ENCODE peak calls at places on chromosomes 13 and 19, in six cellular contexts. B is mesenchymal stem cell, P is IMR-90, E is H1, S is neuronal stem cell, C is H9. G is an unnamed sample.

GRCh38 chr19:53999694-54000093 is 8.3 kb downstream of the CACNG6 start:
- DNase-seq in S (no peak), E (no peak), P (no peak), C (no peak), B (no peak), G (no peak)

GRCh38 chr13:78241278-78241919 is 322.8 kb upstream of the EDNRB start:
- DNase-seq in E (peak), C (peak), B (peak), P (peak), S (peak), G (peak)

GRCh38 chr13:29991343-29991742 is 140.9 kb upstream of the UBL3 start:
- DNase-seq in C (no peak), B (peak), P (peak), S (no peak), E (no peak), G (no peak)

GRCh38 chr13:26508885-26509284 is 48.6 kb upstream of the WASF3 start:
- DNase-seq in P (peak), S (no peak), E (no peak), B (peak), C (no peak), G (no peak)

GRCh38 chr13:50369646-50370045 is 354.4 kb downstream of the KCNRG start:
- DNase-seq in E (no peak), B (no peak), P (no peak), S (no peak), C (no peak), G (no peak)

GRCh38 chr19:46204008-46204407 is 25.5 kb upstream of the IGFL1 start:
- DNase-seq in S (no peak), B (no peak), C (no peak), E (no peak), P (no peak), G (peak)

GRCh38 chr19:17830567-17831418 is 9.5 kb upstream of the INSL3 start:
- DNase-seq in E (peak), C (peak), S (peak), P (peak), B (peak), G (peak)

GRCh38 chr19:13978306-13978705 is 26.0 kb downstream of the DCAF15 start:
- DNase-seq in E (peak), C (peak), B (peak), S (peak), P (no peak), G (no peak)

GRCh38 chr19:12611361-12611699 is 610 bp downstream of the ZNF791 start:
- DNase-seq in P (peak), E (no peak), B (peak), S (peak), C (peak), G (peak)

GRCh38 chr13:42378383-42378780 is 106.4 kb downstream of the AKAP11 start:
- DNase-seq in S (no peak), P (no peak), B (no peak), E (no peak), C (no peak), G (no peak)

GRCh38 chr13:108470921-108471320 is 158.5 kb upstream of the MYO16 start:
- DNase-seq in P (no peak), B (no peak), C (no peak), S (no peak), E (no peak), G (no peak)

GRCh38 chr13:72643339-72643989 is 84.0 kb downstream of the MZT1 start:
- DNase-seq in P (peak), B (peak), C (no peak), S (no peak), E (no peak), G (peak)

GRCh38 chr13:75153834-75154233 is 328.1 kb downstream of the TBC1D4 start:
- DNase-seq in C (no peak), S (no peak), B (peak), E (no peak), P (no peak), G (no peak)

GRCh38 chr13:31767175-31767900 is 28.0 kb downstream of the RXFP2 start:
- DNase-seq in P (peak), B (peak), S (no peak), C (no peak), E (no peak), G (peak)

GRCh38 chr13:75702476-75702875 is 66.3 kb downstream of the LMO7 start:
- DNase-seq in P (no peak), E (no peak), B (no peak), C (no peak), S (no peak), G (no peak)

GRCh38 chr13:80340643-80341097 is 256 bp downstream of the SPRY2 start:
- DNase-seq in S (no peak), E (no peak), P (peak), B (peak), C (no peak), G (peak)

GRCh38 chr19:4487572-4487971 is 15.5 kb downstream of the HDGFL2 start:
- DNase-seq in C (peak), P (no peak), B (no peak), S (no peak), E (no peak), G (no peak)

GRCh38 chr19:9914001-9914314 is 22.4 kb downstream of the OLFM2 start:
- DNase-seq in P (no peak), S (no peak), E (no peak), C (peak), B (no peak), G (no peak)

GRCh38 chr13:23771966-23772365 is 117.2 kb downstream of the MIPEP start:
- DNase-seq in C (no peak), E (no peak), S (no peak), P (no peak), B (no peak), G (peak)

GRCh38 chr13:48818495-48818961 is 157.2 kb upstream of the FNDC3A start:
- DNase-seq in P (peak), C (no peak), S (no peak), B (peak), E (no peak), G (peak)

GRCh38 chr19:45528149-45528743 is 21.0 kb downstream of the VASP start:
- DNase-seq in E (peak), P (peak), C (peak), B (peak), S (no peak), G (peak)

GRCh38 chr13:33372251-33372919 is 86.8 kb upstream of the STARD13 start:
- DNase-seq in S (no peak), C (no peak), E (no peak), P (peak), B (peak), G (no peak)

GRCh38 chr19:8459520-8460260 is 14.9 kb downstream of the HNRNPM start:
- DNase-seq in B (peak), P (peak), E (no peak), C (no peak), S (no peak), G (peak)

GRCh38 chr19:45567609-45568008 is 17.0 kb downstream of the OPA3 start:
- DNase-seq in P (no peak), B (no peak), E (no peak), C (no peak), S (no peak), G (no peak)

GRCh38 chr19:42325896-42326771 is 699 bp downstream of the MEGF8 start:
- DNase-seq in B (no peak), P (no peak), S (no peak), C (peak), E (no peak), G (no peak)

GRCh38 chr19:449916-450315 is 10.9 kb downstream of the SHC2 start:
- DNase-seq in E (no peak), B (no peak), S (no peak), P (no peak), C (no peak), G (no peak)

GRCh38 chr19:50791594-50792245 is 1.5 kb downstream of the ACP4 start:
- DNase-seq in S (no peak), P (no peak), C (no peak), B (no peak), E (no peak), G (no peak)

GRCh38 chr13:85806553-85807175 is 7.4 kb upstream of the SLITRK6 start:
- DNase-seq in B (peak), S (peak), C (no peak), P (peak), E (no peak), G (no peak)

GRCh38 chr13:21453352-21454089 is 5.6 kb downstream of the ZDHHC20 start:
- DNase-seq in S (no peak), C (no peak), B (peak), E (no peak), P (no peak), G (no peak)

GRCh38 chr13:21463424-21463823 is 4.3 kb upstream of the ZDHHC20 start:
- DNase-seq in P (no peak), S (no peak), B (no peak), E (no peak), C (no peak), G (no peak)

GRCh38 chr13:21458816-21459701 is at the start of gene ZDHHC20:
- DNase-seq in C (peak), E (peak), S (peak), P (peak), B (peak), G (peak)

DNA sequence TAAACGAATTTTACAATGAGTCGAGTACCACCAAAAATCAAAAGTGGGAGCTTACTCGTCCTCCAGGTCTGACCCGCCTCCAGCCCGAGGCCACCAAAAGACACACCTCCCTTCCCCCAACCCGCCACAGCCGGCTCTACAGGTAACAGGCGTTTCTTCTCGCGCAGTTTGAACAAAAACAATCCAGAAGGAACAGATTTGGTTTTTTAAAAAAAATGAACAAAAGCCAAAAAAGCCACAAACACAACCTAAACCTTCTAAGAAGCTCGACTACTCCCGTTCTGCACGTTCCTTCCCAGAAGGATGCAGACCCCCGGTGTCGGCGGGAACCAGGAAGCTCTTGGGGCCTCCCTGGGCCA is 667 bp downstream of the ZDHHC20 start:
- DNase-seq in S (no peak), P (no peak), C (peak), E (no peak), B (no peak), G (peak)
- H3K4ac ChIP-seq in S (no peak), P (no peak), C (no peak), E (no peak), B (peak), G (peak)

DNA sequence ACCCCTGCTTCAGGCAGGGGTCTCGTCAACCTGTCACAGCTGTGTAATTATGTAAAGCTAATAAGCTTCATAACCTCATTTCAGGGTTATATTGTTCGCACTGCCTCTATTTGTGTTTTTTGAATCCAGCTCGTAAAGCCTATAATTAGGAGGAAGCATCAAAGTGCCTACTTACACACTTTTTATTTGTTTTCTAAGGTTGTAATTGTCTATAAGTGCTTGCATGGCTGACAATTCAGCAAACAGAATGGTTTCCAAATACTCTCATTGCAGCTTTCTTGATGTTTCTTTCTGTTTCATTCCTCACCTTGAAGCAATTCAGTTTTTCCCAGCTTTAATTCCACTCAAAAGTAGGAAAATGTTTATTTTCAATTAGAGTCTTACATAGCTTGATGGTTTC is 336.3 kb downstream of the HS6ST3 start:
- DNase-seq in E (no peak), B (no peak), C (no peak), S (no peak), P (no peak), G (no peak)
- H4K8ac ChIP-seq in E (no peak), B (no peak), C (no peak), S (no peak), P (no peak), G (no peak)

DNA sequence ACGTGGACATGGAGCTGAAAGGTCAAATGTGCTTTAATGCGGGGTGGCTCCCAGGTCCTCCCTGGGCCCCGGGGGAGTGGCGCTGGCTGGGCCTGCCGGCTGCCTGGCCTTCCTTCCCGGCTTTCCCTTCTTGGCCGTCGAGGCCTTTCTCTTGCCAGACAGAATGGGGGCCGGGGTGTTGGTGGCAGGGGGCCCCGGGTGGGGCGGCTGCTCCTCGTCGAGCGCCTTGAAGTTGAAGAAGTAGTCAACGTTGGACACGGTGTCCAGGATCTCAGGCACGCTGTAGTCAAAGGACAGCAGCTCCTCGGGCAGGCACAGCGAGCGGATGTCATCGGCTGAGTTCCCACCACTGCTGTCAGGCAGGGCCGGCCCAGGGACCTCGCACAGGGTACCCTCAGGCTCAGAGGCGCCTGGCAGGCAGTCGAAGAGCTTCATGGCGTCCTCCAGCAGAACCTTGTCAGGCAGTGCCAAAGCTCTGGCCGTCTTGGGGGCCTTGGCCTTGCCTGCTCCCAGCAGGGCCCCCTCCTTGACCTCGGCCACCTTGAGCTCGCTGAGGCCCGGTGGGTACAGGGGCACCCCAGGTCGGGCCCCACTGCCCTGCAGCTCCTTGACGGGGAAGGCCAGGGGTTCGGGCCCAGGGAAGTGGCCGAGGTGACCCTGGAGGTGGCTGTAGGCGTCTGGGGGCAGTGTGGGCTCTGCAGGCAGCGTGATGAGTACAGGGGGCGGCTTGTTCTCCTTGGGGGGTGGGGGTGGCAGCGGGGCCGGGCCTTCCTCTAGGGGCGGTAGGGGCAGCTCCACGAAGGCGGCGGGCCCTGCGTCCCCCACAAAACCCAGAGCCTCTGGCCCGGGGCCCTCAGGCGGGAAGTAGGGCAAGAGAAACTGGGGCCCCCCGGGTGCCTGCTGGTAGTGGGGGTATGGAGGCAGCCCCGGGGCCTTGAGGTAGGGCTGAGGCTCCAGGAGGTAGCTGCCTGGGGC is 1.3 kb downstream of the PRR22 start:
- DNase-seq in E (no peak), S (no peak), P (no peak), C (no peak), B (no peak), G (no peak)
- H3K14ac ChIP-seq in E (no peak), S (no peak), P (no peak), C (no peak), B (no peak), G (no peak)

DNA sequence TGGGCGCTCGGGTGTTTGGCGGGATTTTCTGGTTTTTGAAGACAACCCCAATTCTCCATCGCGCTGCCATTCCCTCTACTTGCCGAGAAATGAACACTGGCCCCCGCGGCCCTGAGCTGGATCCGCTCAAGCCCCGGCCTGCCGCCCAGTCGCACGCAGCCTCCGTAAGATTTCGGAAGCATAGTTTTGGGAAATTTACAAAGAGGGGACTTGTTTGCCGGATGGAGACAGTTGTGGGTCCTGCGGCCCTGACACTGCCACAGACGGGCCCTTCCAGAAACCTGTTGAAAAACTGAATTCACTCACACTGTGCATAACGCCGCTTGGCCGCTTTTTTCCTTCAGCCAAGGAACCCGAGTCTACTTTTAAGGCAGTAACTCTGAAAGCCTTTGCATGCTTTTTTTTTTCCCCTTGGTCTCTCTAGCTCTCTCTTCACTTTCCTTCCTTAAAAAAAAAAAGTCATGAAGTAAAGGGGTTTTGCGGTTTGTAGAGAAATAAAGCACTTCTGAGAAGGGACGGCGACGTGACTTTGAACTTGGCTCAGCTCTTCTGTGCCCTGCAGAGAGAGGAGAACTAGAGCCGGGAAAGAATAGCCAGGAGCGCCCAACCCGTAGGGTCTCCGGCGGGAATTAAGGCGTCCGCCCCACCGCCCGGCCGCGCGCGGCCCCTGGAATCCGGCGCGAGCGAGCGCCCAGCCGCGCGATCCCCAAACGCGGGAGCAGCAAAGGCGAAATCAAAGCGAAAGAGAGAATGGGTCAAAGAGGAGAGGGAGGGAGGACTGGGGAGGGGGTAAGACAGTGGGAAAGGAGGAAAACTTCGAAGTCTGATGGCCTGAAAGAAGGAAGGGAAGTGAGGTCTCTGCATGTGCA is 3.4 kb upstream of the ZIC2 start:
- DNase-seq in P (no peak), C (peak), S (no peak), B (no peak), E (no peak), G (no peak)
- H3K4ac ChIP-seq in P (no peak), C (no peak), S (no peak), B (no peak), E (peak), G (no peak)